ENCODE peak calls at places on chromosome 12, in seven cellular contexts. C is IMR-90, B is amygdala, I is sigmoid colon, S is transverse colon, E is RWPE1, W is activated T-cell treated with anti-CD3 and anti-CD28 coated beads for 48 hours. L is an unnamed sample.

GRCh38 chr12:68158427-68158826 is 1.1 kb downstream of the IFNG start:
- DNase-seq in W (no peak), B (no peak), I (no peak), S (no peak), C (no peak), E (peak), L (no peak)

GRCh38 chr12:1044697-1045096 is 53.7 kb downstream of the ERC1 start:
- DNase-seq in C (peak), S (no peak), E (peak), W (no peak), I (no peak), B (no peak), L (no peak)

GRCh38 chr12:104858611-104859010 is 99.5 kb downstream of the SLC41A2 start:
- DNase-seq in I (no peak), E (no peak), C (no peak), S (no peak), B (no peak), W (no peak), L (no peak)

GRCh38 chr12:52351196-52352059 is 15.9 kb downstream of the KRT85 start:
- DNase-seq in S (no peak), B (peak), C (no peak), I (no peak), E (no peak), W (no peak), L (peak)

GRCh38 chr12:14454098-14454907 is 88.8 kb downstream of the ATF7IP start:
- DNase-seq in I (no peak), W (no peak), C (peak), E (peak), B (no peak), S (no peak), L (no peak)

GRCh38 chr12:20142295-20142694 is 226.0 kb upstream of the PDE3A start:
- DNase-seq in C (no peak), W (no peak), E (no peak), B (no peak), S (no peak), I (no peak), L (no peak)

GRCh38 chr12:46456356-46457334 is 84.1 kb upstream of the SLC38A2 start:
- DNase-seq in S (no peak), I (no peak), C (peak), B (no peak), E (no peak), W (no peak), L (no peak)

GRCh38 chr12:122983789-122984515 is 3.5 kb downstream of the ARL6IP4 start:
- DNase-seq in I (no peak), C (no peak), B (no peak), E (no peak), W (no peak), S (no peak), L (no peak)

GRCh38 chr12:91155990-91156389 is 26.6 kb downstream of the DCN start:
- DNase-seq in E (no peak), S (no peak), B (no peak), C (no peak), W (no peak), I (no peak), L (no peak)

GRCh38 chr12:643478-644292 is 19.6 kb downstream of the NINJ2 start:
- DNase-seq in S (peak), B (no peak), E (no peak), C (no peak), W (no peak), I (peak), L (no peak)

GRCh38 chr12:76945867-76946266 is 67.0 kb upstream of the CSRP2 start:
- DNase-seq in E (peak), I (no peak), S (no peak), B (no peak), C (peak), W (no peak), L (no peak)

GRCh38 chr12:6201199-6201608 is 1.0 kb downstream of the CD9 start:
- DNase-seq in E (peak), I (peak), B (peak), S (peak), W (no peak), C (no peak), L (no peak)

GRCh38 chr12:71135812-71136176 is 22.0 kb downstream of the TSPAN8 start:
- DNase-seq in C (no peak), I (no peak), W (no peak), S (no peak), E (no peak), B (no peak), L (no peak)

GRCh38 chr12:73598626-73599025 is 939.0 kb upstream of the ATXN7L3B start:
- DNase-seq in E (no peak), S (no peak), C (no peak), I (no peak), B (no peak), W (no peak), L (no peak)

GRCh38 chr12:89707992-89708792 is 446 bp downstream of the ATP2B1 start:
- DNase-seq in I (peak), B (peak), C (peak), S (peak), E (no peak), W (peak), L (no peak)

GRCh38 chr12:27076930-27077329 is 5.4 kb downstream of the C12orf71 start:
- DNase-seq in B (no peak), E (peak), W (no peak), C (peak), I (no peak), S (no peak), L (no peak)

GRCh38 chr12:47590771-47591368 is 115.0 kb downstream of the RPAP3 start:
- DNase-seq in C (no peak), S (no peak), W (no peak), I (no peak), B (no peak), E (no peak), L (no peak)

GRCh38 chr12:5260591-5261086 is 171.3 kb upstream of the NTF3 start:
- DNase-seq in B (no peak), W (no peak), S (no peak), I (no peak), E (no peak), C (no peak), L (no peak)

GRCh38 chr12:55624056-55624455 is 12.6 kb upstream of the OR10P1 start:
- DNase-seq in S (no peak), W (no peak), B (no peak), I (no peak), C (no peak), E (peak), L (no peak)

GRCh38 chr12:58745348-58746125 is 174.8 kb downstream of the LRIG3 start:
- DNase-seq in W (no peak), E (no peak), I (no peak), C (peak), S (no peak), B (no peak), L (no peak)

GRCh38 chr12:93751864-93752610 is 74.9 kb downstream of the CRADD start:
- DNase-seq in S (no peak), E (no peak), W (no peak), B (no peak), I (no peak), C (peak), L (no peak)

GRCh38 chr12:91347686-91348085 is 165.1 kb upstream of the DCN start:
- DNase-seq in S (no peak), B (no peak), I (no peak), E (no peak), W (no peak), C (no peak), L (no peak)

GRCh38 chr12:49944046-49944445 is 6.5 kb upstream of the AQP2 start:
- DNase-seq in C (no peak), E (no peak), S (no peak), W (no peak), I (no peak), B (no peak), L (no peak)

GRCh38 chr12:114963846-114964245 is 279.9 kb upstream of the TBX3 start:
- DNase-seq in I (no peak), E (no peak), B (no peak), C (no peak), S (no peak), W (no peak), L (no peak)

GRCh38 chr12:19886805-19887105 is 447.5 kb downstream of the AEBP2 start:
- DNase-seq in W (no peak), E (no peak), C (peak), S (no peak), B (no peak), I (no peak), L (no peak)

GRCh38 chr12:115343008-115343407 is 659.0 kb upstream of the TBX3 start:
- DNase-seq in I (no peak), S (no peak), C (no peak), E (no peak), W (no peak), B (no peak), L (no peak)

GRCh38 chr12:29041621-29042020 is 107.5 kb upstream of the FAR2 start:
- DNase-seq in S (no peak), I (no peak), E (peak), W (no peak), C (peak), B (no peak), L (no peak)

GRCh38 chr12:66262737-66263136 is 39.6 kb upstream of the HELB start:
- DNase-seq in W (no peak), B (no peak), E (no peak), S (no peak), C (no peak), I (no peak), L (no peak)

GRCh38 chr12:48454675-48455074 is 17.7 kb upstream of the ANP32D start:
- DNase-seq in B (no peak), C (peak), E (no peak), W (no peak), S (no peak), I (no peak), L (no peak)

GRCh38 chr12:107318804-107319535 is 225.6 kb upstream of the CRY1 start:
- DNase-seq in B (no peak), W (no peak), E (peak), C (peak), S (peak), I (no peak), L (no peak)

GRCh38 chr12:46445551-46446235 is 73.1 kb upstream of the SLC38A2 start:
- DNase-seq in W (no peak), E (no peak), S (no peak), I (no peak), B (no peak), C (no peak), L (no peak)

GRCh38 chr12:105561981-105562726 is 231.7 kb downstream of the C12orf75 start:
- DNase-seq in I (peak), C (peak), S (peak), W (no peak), B (no peak), E (peak), L (no peak)

GRCh38 chr12:34395056-34396005 is 373.0 kb downstream of the ALG10 start:
- DNase-seq in C (no peak), E (no peak), S (peak), B (no peak), W (no peak), I (peak), L (no peak)

GRCh38 chr12:131830335-131831020 is 2.3 kb downstream of the MMP17 start:
- DNase-seq in S (peak), B (peak), E (peak), C (peak), W (no peak), I (peak), L (peak)

GRCh38 chr12:1132309-1132708 is 141.3 kb downstream of the ERC1 start:
- DNase-seq in E (no peak), I (no peak), C (no peak), W (no peak), B (no peak), S (no peak), L (no peak)

GRCh38 chr12:43102506-43103269 is 449.3 kb downstream of the ADAMTS20 start:
- DNase-seq in B (no peak), C (no peak), W (no peak), S (no peak), I (no peak), E (no peak), L (no peak)